ENCODE peak calls at places on chromosomes 12 and 14, in eight cellular contexts. A, N, E, C, J, I, R and X are unnamed samples.
A peak's percentile ranks its signal among the peaks of the same experiment; 100 is the strongest.

GRCh38 chr14:20262642-20263128 is 23.6 kb downstream of the OR11H4 start:
- DNase-seq in A (no peak), N (no peak), E (no peak), C (no peak), J (no peak), I (no peak), R (no peak), X (no peak)

GRCh38 chr12:95083938-95084337 is 10.5 kb upstream of the NR2C1 start:
- DNase-seq in A (no peak), N (no peak), E (no peak), C (no peak), J (peak; percentile 39), I (no peak), R (no peak), X (no peak)

GRCh38 chr14:103650213-103650612 is 21.2 kb downstream of the KLC1 start:
- DNase-seq in A (no peak), N (no peak), E (no peak), C (no peak), J (no peak), I (no peak), R (no peak), X (no peak)

GRCh38 chr12:78641837-78642423 is 222.6 kb upstream of the SYT1 start:
- DNase-seq in A (no peak), N (no peak), E (no peak), C (no peak), J (no peak), I (no peak), R (no peak), X (no peak)

GRCh38 chr12:90061834-90062233 is 353.2 kb upstream of the ATP2B1 start:
- DNase-seq in A (no peak), N (no peak), E (no peak), C (no peak), J (no peak), I (no peak), R (no peak), X (no peak)

GRCh38 chr14:77738559-77739250 is 22.3 kb downstream of the SNW1 start:
- DNase-seq in A (no peak), N (peak; percentile 43), E (no peak), C (no peak), J (no peak), I (no peak), R (no peak), X (peak; percentile 38)

GRCh38 chr12:13592063-13592942 is 389.1 kb downstream of the GRIN2B start:
- DNase-seq in A (no peak), N (no peak), E (no peak), C (no peak), J (no peak), I (no peak), R (no peak), X (no peak)

GRCh38 chr14:102491366-102491765 is 18.2 kb downstream of the ANKRD9 start:
- DNase-seq in A (no peak), N (no peak), E (no peak), C (no peak), J (no peak), I (no peak), R (no peak), X (no peak)

GRCh38 chr14:89025581-89026236 is 201.3 kb downstream of the TTC8 start:
- DNase-seq in A (no peak), N (no peak), E (no peak), C (no peak), J (no peak), I (no peak), R (no peak), X (no peak)

GRCh38 chr12:1517007-1517406 is 77.4 kb downstream of the FBXL14 start:
- DNase-seq in A (no peak), N (no peak), E (no peak), C (no peak), J (no peak), I (no peak), R (no peak), X (no peak)

GRCh38 chr12:4119157-4119761 is 154.3 kb upstream of the CCND2 start:
- DNase-seq in A (no peak), N (no peak), E (no peak), C (peak; percentile 99), J (no peak), I (no peak), R (no peak), X (peak; percentile 80)

GRCh38 chr12:116916714-116917114 is 6.0 kb downstream of the FBXW8 start:
- DNase-seq in A (peak; percentile 36), N (peak; percentile 37), E (no peak), C (peak; percentile 66), J (no peak), I (peak; percentile 69), R (peak; percentile 77), X (peak; percentile 38)

GRCh38 chr12:109666068-109666467 is 47.6 kb upstream of the FAM222A start:
- DNase-seq in A (no peak), N (no peak), E (no peak), C (no peak), J (no peak), I (no peak), R (no peak), X (no peak)

GRCh38 chr12:127294651-127295205 is 972.2 kb upstream of the TMEM132C start:
- DNase-seq in A (no peak), N (no peak), E (no peak), C (no peak), J (no peak), I (no peak), R (no peak), X (no peak)

GRCh38 chr12:59823535-59823934 is 227.7 kb downstream of the SLC16A7 start:
- DNase-seq in A (no peak), N (no peak), E (no peak), C (no peak), J (no peak), I (no peak), R (no peak), X (no peak)

GRCh38 chr12:47317182-47317915 is 237.6 kb upstream of the AMIGO2 start:
- DNase-seq in A (no peak), N (no peak), E (no peak), C (peak; percentile 73), J (no peak), I (no peak), R (no peak), X (peak; percentile 29)

GRCh38 chr12:52259850-52260249 is 14.6 kb upstream of the KRT86 start:
- DNase-seq in A (no peak), N (no peak), E (no peak), C (no peak), J (no peak), I (no peak), R (no peak), X (no peak)

GRCh38 chr12:108559748-108560147 is 1.2 kb downstream of the SART3 start:
- DNase-seq in A (no peak), N (no peak), E (no peak), C (no peak), J (no peak), I (no peak), R (no peak), X (no peak)
- TF ChIP-seq CTCF in A (no peak), N (no peak), E (no peak), C (no peak), J (no peak), I (no peak), R (no peak), X (peak; percentile 14)

DNA sequence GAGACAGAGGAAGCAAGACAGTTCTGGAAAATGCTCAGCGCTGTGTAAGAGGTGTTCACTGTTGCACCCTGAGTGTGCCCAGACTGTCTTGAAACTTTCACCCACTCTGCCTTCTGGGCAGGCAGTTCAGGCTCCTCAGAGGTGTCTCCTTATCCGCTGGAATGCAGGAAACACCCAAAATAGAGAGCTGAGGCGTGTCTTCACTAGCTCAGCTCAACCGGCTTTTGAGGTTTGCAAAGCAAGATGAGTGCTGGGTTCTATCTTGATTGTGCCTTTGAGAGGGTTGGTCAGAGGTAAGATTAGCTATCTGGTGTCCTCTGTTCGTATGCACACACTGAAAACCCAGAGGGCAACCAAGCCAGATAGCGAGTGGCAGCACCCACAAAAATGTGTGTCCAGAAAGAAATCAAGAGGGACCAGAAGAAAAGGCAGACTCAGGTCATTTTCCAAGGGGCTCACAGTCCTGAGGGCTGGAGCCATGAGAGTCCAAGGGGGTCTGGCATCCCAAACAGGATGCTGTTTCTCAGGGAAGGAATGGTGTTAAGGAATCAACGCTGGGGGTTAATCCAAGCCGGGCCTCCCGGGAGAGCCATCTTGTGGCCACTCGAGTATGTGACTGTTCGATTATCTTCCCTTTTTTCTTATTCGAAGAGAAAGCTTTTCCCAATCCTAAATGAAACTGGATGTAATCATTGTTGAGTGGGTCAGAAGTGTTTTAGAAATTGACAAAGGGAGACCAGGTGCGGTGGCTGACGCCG is 47.1 kb downstream of the TBX3 start:
- DNase-seq in A (no peak), N (no peak), E (no peak), C (no peak), J (no peak), I (peak; percentile 18), R (peak; percentile 22), X (no peak)
- TF ChIP-seq CTCF in A (no peak), N (no peak), E (no peak), C (no peak), J (peak; percentile 18), I (peak; percentile 16), R (peak; percentile 10), X (no peak)

GRCh38 chr14:34750670-34751069 is 36.3 kb upstream of the CFL2 start:
- DNase-seq in A (no peak), N (no peak), E (no peak), C (no peak), J (no peak), I (no peak), R (no peak), X (no peak)

GRCh38 chr14:34750233-34750632 is 35.8 kb upstream of the CFL2 start:
- DNase-seq in A (no peak), N (no peak), E (no peak), C (no peak), J (no peak), I (no peak), R (no peak), X (no peak)

GRCh38 chr14:34754687-34755086 is 40.3 kb upstream of the CFL2 start:
- DNase-seq in A (no peak), N (no peak), E (no peak), C (no peak), J (no peak), I (no peak), R (no peak), X (no peak)

GRCh38 chr14:34749408-34749807 is 35.0 kb upstream of the CFL2 start:
- DNase-seq in A (no peak), N (no peak), E (no peak), C (no peak), J (peak; percentile 88), I (no peak), R (no peak), X (no peak)

DNA sequence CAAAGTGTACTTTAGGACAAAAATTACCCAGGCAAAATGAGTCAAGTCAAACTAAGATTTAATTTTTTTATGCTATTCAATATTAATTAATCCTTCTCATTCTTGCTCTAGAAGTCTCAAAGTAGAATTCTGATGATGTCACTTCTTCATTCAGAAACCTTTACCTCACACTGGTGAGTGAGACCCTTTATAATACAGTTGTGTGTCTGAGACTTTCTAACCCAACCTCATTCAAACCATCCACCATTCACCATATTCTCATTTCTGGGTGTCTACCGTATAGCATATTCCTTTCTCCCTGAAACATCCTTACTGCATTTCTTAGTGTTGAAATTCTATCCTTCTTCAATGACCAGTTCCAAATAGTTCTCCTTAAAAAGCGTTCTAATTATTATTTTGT is 40.8 kb upstream of the CFL2 start:
- DNase-seq in A (no peak), N (no peak), E (no peak), C (no peak), J (no peak), I (no peak), R (no peak), X (no peak)
- TF ChIP-seq CTCF in A (no peak), N (no peak), E (no peak), C (no peak), J (no peak), I (no peak), R (no peak), X (no peak)

GRCh38 chr14:86055512-86055911 is 525.6 kb downstream of the FLRT2 start:
- DNase-seq in A (no peak), N (no peak), E (no peak), C (no peak), J (no peak), I (no peak), R (no peak), X (no peak)
- TF ChIP-seq CTCF in A (no peak), N (no peak), E (no peak), C (peak; percentile 13), J (no peak), I (no peak), R (no peak), X (no peak)